ENCODE peak calls at places on chromosomes 4 and X, in nine cellular contexts. One of them, this sample, is unnamed. For H3K27me3, the result is how much of the 10 kb centered on the place peaks cover.

GRCh38 chr4:153114771-153115321 is 89.4 kb upstream of the TRIM2 start:
- DNase-seq in gastrocnemius medialis: no peak
- DNase-seq in AG04450: no peak
- DNase-seq in left lung: no peak
- DNase-seq in GM23248: peak
- DNase-seq in breast epithelium: no peak
- DNase-seq in iPS DF 6.9: no peak
- DNase-seq in Peyer's patch: no peak
- DNase-seq in neural progenitor cell: no peak
- DNase-seq in this sample: peak

GRCh38 chr4:44928785-44929184 is 202.4 kb upstream of the GNPDA2 start:
- DNase-seq in gastrocnemius medialis: no peak
- DNase-seq in AG04450: no peak
- DNase-seq in left lung: no peak
- DNase-seq in GM23248: no peak
- DNase-seq in breast epithelium: no peak
- DNase-seq in iPS DF 6.9: no peak
- DNase-seq in Peyer's patch: no peak
- DNase-seq in neural progenitor cell: no peak
- DNase-seq in this sample: no peak

GRCh38 chr4:90445380-90445779 is 318.2 kb downstream of the CCSER1 start:
- DNase-seq in gastrocnemius medialis: no peak
- DNase-seq in AG04450: no peak
- DNase-seq in left lung: no peak
- DNase-seq in GM23248: no peak
- DNase-seq in breast epithelium: no peak
- DNase-seq in iPS DF 6.9: no peak
- DNase-seq in Peyer's patch: no peak
- DNase-seq in neural progenitor cell: no peak
- DNase-seq in this sample: no peak

GRCh38 chr4:108502366-108502765 is 118.0 kb upstream of the RPL34 start:
- DNase-seq in gastrocnemius medialis: no peak
- DNase-seq in AG04450: no peak
- DNase-seq in left lung: no peak
- DNase-seq in GM23248: no peak
- DNase-seq in breast epithelium: no peak
- DNase-seq in iPS DF 6.9: no peak
- DNase-seq in Peyer's patch: no peak
- DNase-seq in neural progenitor cell: no peak
- DNase-seq in this sample: no peak

GRCh38 chrX:103716967-103717366 is 6.3 kb downstream of the TMEM31 start:
- DNase-seq in gastrocnemius medialis: no peak
- DNase-seq in AG04450: peak
- DNase-seq in left lung: no peak
- DNase-seq in GM23248: peak
- DNase-seq in breast epithelium: no peak
- DNase-seq in iPS DF 6.9: no peak
- DNase-seq in Peyer's patch: peak
- DNase-seq in neural progenitor cell: no peak
- DNase-seq in this sample: no peak

GRCh38 chr4:122309988-122310626 is 68.7 kb upstream of the ADAD1 start:
- DNase-seq in gastrocnemius medialis: no peak
- DNase-seq in AG04450: no peak
- DNase-seq in left lung: no peak
- DNase-seq in GM23248: peak
- DNase-seq in breast epithelium: no peak
- DNase-seq in iPS DF 6.9: no peak
- DNase-seq in Peyer's patch: no peak
- DNase-seq in neural progenitor cell: no peak
- DNase-seq in this sample: no peak

GRCh38 chr4:165945991-165946390 is 73.0 kb downstream of the TLL1 start:
- DNase-seq in gastrocnemius medialis: no peak
- DNase-seq in AG04450: no peak
- DNase-seq in left lung: no peak
- DNase-seq in GM23248: no peak
- DNase-seq in breast epithelium: no peak
- DNase-seq in iPS DF 6.9: no peak
- DNase-seq in Peyer's patch: no peak
- DNase-seq in neural progenitor cell: peak
- DNase-seq in this sample: no peak

GRCh38 chr4:6567218-6567617 is 7.8 kb upstream of the MAN2B2 start:
- DNase-seq in gastrocnemius medialis: no peak
- DNase-seq in AG04450: no peak
- DNase-seq in left lung: no peak
- DNase-seq in GM23248: no peak
- DNase-seq in breast epithelium: no peak
- DNase-seq in iPS DF 6.9: no peak
- DNase-seq in Peyer's patch: no peak
- DNase-seq in neural progenitor cell: no peak
- DNase-seq in this sample: no peak

GRCh38 chrX:25941087-25941486 is 197.1 kb upstream of the MAGEB18 start:
- DNase-seq in gastrocnemius medialis: no peak
- DNase-seq in AG04450: no peak
- DNase-seq in left lung: no peak
- DNase-seq in GM23248: no peak
- DNase-seq in breast epithelium: no peak
- DNase-seq in iPS DF 6.9: no peak
- DNase-seq in Peyer's patch: no peak
- DNase-seq in neural progenitor cell: no peak
- DNase-seq in this sample: no peak

GRCh38 chrX:71922697-71923096 is 12.1 kb downstream of the NHSL2 start:
- DNase-seq in gastrocnemius medialis: no peak
- DNase-seq in AG04450: no peak
- DNase-seq in left lung: no peak
- DNase-seq in GM23248: no peak
- DNase-seq in breast epithelium: no peak
- DNase-seq in iPS DF 6.9: no peak
- DNase-seq in Peyer's patch: no peak
- DNase-seq in neural progenitor cell: no peak
- DNase-seq in this sample: no peak

GRCh38 chr4:148515248-148515647 is 73.0 kb upstream of the NR3C2 start:
- DNase-seq in gastrocnemius medialis: no peak
- DNase-seq in AG04450: no peak
- DNase-seq in left lung: no peak
- DNase-seq in GM23248: peak
- DNase-seq in breast epithelium: no peak
- DNase-seq in iPS DF 6.9: no peak
- DNase-seq in Peyer's patch: no peak
- DNase-seq in neural progenitor cell: no peak
- DNase-seq in this sample: peak

GRCh38 chr4:150782921-150783320 is 201.0 kb downstream of the MAB21L2 start:
- DNase-seq in gastrocnemius medialis: no peak
- DNase-seq in AG04450: no peak
- DNase-seq in left lung: no peak
- DNase-seq in GM23248: no peak
- DNase-seq in breast epithelium: no peak
- DNase-seq in iPS DF 6.9: no peak
- DNase-seq in Peyer's patch: no peak
- DNase-seq in neural progenitor cell: no peak
- DNase-seq in this sample: no peak

GRCh38 chrX:115147220-115147619 is 42.0 kb upstream of the RBMXL3 start:
- DNase-seq in gastrocnemius medialis: no peak
- DNase-seq in AG04450: no peak
- DNase-seq in left lung: no peak
- DNase-seq in GM23248: peak
- DNase-seq in breast epithelium: no peak
- DNase-seq in iPS DF 6.9: no peak
- DNase-seq in Peyer's patch: no peak
- DNase-seq in neural progenitor cell: no peak
- DNase-seq in this sample: no peak

GRCh38 chrX:43655961-43656494 is at the start of gene MAOA:
- DNase-seq in gastrocnemius medialis: peak
- DNase-seq in AG04450: no peak
- DNase-seq in left lung: peak
- DNase-seq in GM23248: no peak
- DNase-seq in breast epithelium: peak
- DNase-seq in iPS DF 6.9: no peak
- DNase-seq in Peyer's patch: peak
- DNase-seq in neural progenitor cell: peak
- DNase-seq in this sample: no peak

GRCh38 chr4:14985161-14985560 is 17.1 kb upstream of the CPEB2 start:
- DNase-seq in gastrocnemius medialis: no peak
- DNase-seq in AG04450: no peak
- DNase-seq in left lung: no peak
- DNase-seq in GM23248: no peak
- DNase-seq in breast epithelium: no peak
- DNase-seq in iPS DF 6.9: no peak
- DNase-seq in Peyer's patch: no peak
- DNase-seq in neural progenitor cell: no peak
- DNase-seq in this sample: no peak

GRCh38 chr4:2461246-2461960 is 7.5 kb upstream of the RNF4 start:
- DNase-seq in gastrocnemius medialis: no peak
- DNase-seq in AG04450: no peak
- DNase-seq in left lung: no peak
- DNase-seq in GM23248: no peak
- DNase-seq in breast epithelium: no peak
- DNase-seq in iPS DF 6.9: no peak
- DNase-seq in Peyer's patch: no peak
- DNase-seq in neural progenitor cell: no peak
- DNase-seq in this sample: no peak

GRCh38 chrX:13520441-13520840 is 49.0 kb upstream of the EGFL6 start:
- DNase-seq in gastrocnemius medialis: no peak
- DNase-seq in AG04450: no peak
- DNase-seq in left lung: no peak
- DNase-seq in GM23248: no peak
- DNase-seq in breast epithelium: no peak
- DNase-seq in iPS DF 6.9: no peak
- DNase-seq in Peyer's patch: no peak
- DNase-seq in neural progenitor cell: no peak
- DNase-seq in this sample: no peak
- H3K27me3 ChIP-seq in gastrocnemius medialis: under half
- H3K27me3 ChIP-seq in AG04450: under half
- H3K27me3 ChIP-seq in left lung: under half
- H3K27me3 ChIP-seq in GM23248: under half
- H3K27me3 ChIP-seq in breast epithelium: half or more
- H3K27me3 ChIP-seq in iPS DF 6.9: under half
- H3K27me3 ChIP-seq in Peyer's patch: under half
- H3K27me3 ChIP-seq in neural progenitor cell: under half
- H3K27me3 ChIP-seq in this sample: under half

DNA sequence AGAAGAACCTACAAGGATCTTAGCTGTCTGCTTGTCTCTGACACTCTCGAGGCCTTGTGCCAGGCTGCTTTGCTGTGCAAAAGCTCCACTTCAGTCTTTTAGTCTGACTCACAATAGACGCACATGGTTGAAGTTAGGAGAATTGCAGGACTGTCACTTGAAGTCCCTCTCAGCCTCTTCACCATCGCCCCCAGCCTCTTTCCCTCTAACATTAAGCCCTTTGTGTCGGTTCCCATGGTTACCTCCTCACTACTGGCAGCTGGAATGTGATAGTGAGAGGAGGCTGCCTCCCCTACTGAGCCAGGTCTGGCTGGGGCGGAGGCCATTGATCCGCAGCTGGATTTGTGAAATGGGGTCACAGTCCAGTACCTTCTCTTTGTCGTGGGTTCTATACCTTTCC is 201.8 kb downstream of the SOWAHB start:
- DNase-seq in gastrocnemius medialis: no peak
- DNase-seq in AG04450: no peak
- DNase-seq in left lung: no peak
- DNase-seq in GM23248: peak
- DNase-seq in breast epithelium: no peak
- DNase-seq in iPS DF 6.9: peak
- DNase-seq in Peyer's patch: no peak
- DNase-seq in neural progenitor cell: peak
- DNase-seq in this sample: no peak
- H3K27ac ChIP-seq in gastrocnemius medialis: no peak
- H3K27ac ChIP-seq in AG04450: no peak
- H3K27ac ChIP-seq in left lung: no peak
- H3K27ac ChIP-seq in GM23248: no peak
- H3K27ac ChIP-seq in breast epithelium: peak
- H3K27ac ChIP-seq in iPS DF 6.9: no peak
- H3K27ac ChIP-seq in Peyer's patch: no peak
- H3K27ac ChIP-seq in neural progenitor cell: no peak
- H3K27ac ChIP-seq in this sample: no peak

DNA sequence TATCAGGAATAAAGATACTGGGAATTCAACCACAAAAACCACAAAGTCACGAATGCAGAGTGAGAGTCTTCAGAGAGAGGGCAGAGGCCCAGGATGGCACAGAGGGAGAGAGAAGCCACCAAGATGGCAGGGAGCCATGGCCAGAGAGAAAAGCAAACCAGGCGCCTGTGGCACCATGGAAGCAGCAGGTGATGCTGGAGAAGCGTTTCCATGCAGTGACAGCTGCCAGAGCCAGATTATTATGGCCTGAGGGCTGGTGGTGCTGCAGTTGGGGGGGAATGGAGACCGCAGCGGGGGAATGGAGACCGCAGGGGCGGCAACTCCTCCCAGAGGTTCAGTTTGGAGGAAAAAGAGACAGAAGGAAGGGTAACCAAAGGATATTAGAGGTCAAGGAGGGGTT is 5.8 kb downstream of the TAFAZZIN start:
- DNase-seq in gastrocnemius medialis: no peak
- DNase-seq in AG04450: no peak
- DNase-seq in left lung: no peak
- DNase-seq in GM23248: no peak
- DNase-seq in breast epithelium: no peak
- DNase-seq in iPS DF 6.9: no peak
- DNase-seq in Peyer's patch: no peak
- DNase-seq in neural progenitor cell: no peak
- DNase-seq in this sample: no peak
- H3K4me3 ChIP-seq in gastrocnemius medialis: no peak
- H3K4me3 ChIP-seq in AG04450: no peak
- H3K4me3 ChIP-seq in left lung: no peak
- H3K4me3 ChIP-seq in GM23248: no peak
- H3K4me3 ChIP-seq in breast epithelium: no peak
- H3K4me3 ChIP-seq in iPS DF 6.9: no peak
- H3K4me3 ChIP-seq in Peyer's patch: no peak
- H3K4me3 ChIP-seq in neural progenitor cell: no peak
- H3K4me3 ChIP-seq in this sample: no peak

GRCh38 chr4:10260777-10261176 is 144.2 kb upstream of the WDR1 start:
- DNase-seq in gastrocnemius medialis: no peak
- DNase-seq in AG04450: no peak
- DNase-seq in left lung: no peak
- DNase-seq in GM23248: peak
- DNase-seq in breast epithelium: no peak
- DNase-seq in iPS DF 6.9: no peak
- DNase-seq in Peyer's patch: no peak
- DNase-seq in neural progenitor cell: no peak
- DNase-seq in this sample: no peak

GRCh38 chr4:10259976-10260375 is 143.4 kb upstream of the WDR1 start:
- DNase-seq in gastrocnemius medialis: no peak
- DNase-seq in AG04450: no peak
- DNase-seq in left lung: no peak
- DNase-seq in GM23248: no peak
- DNase-seq in breast epithelium: no peak
- DNase-seq in iPS DF 6.9: no peak
- DNase-seq in Peyer's patch: no peak
- DNase-seq in neural progenitor cell: no peak
- DNase-seq in this sample: no peak

GRCh38 chr4:10253765-10254164 is 137.2 kb upstream of the WDR1 start:
- DNase-seq in gastrocnemius medialis: no peak
- DNase-seq in AG04450: no peak
- DNase-seq in left lung: no peak
- DNase-seq in GM23248: no peak
- DNase-seq in breast epithelium: no peak
- DNase-seq in iPS DF 6.9: no peak
- DNase-seq in Peyer's patch: no peak
- DNase-seq in neural progenitor cell: no peak
- DNase-seq in this sample: no peak

GRCh38 chr4:10256203-10256602 is 139.6 kb upstream of the WDR1 start:
- DNase-seq in gastrocnemius medialis: no peak
- DNase-seq in AG04450: no peak
- DNase-seq in left lung: no peak
- DNase-seq in GM23248: no peak
- DNase-seq in breast epithelium: no peak
- DNase-seq in iPS DF 6.9: no peak
- DNase-seq in Peyer's patch: no peak
- DNase-seq in neural progenitor cell: no peak
- DNase-seq in this sample: no peak
- H3K27me3 ChIP-seq in gastrocnemius medialis: under half
- H3K27me3 ChIP-seq in AG04450: under half
- H3K27me3 ChIP-seq in left lung: under half
- H3K27me3 ChIP-seq in GM23248: under half
- H3K27me3 ChIP-seq in breast epithelium: under half
- H3K27me3 ChIP-seq in iPS DF 6.9: under half
- H3K27me3 ChIP-seq in Peyer's patch: under half
- H3K27me3 ChIP-seq in neural progenitor cell: under half
- H3K27me3 ChIP-seq in this sample: under half